ENCODE peak calls at places on chromosomes 12 and 14, in four cellular contexts. D is heart right ventricle, U is WTC11, F is psoas muscle. S is an unnamed sample.

GRCh38 chr14:71478542-71478941 is 453.7 kb upstream of the RGS6 start:
- DNase-seq in F (no peak), D (no peak), U (no peak), S (peak)

GRCh38 chr12:42960087-42960527 is 370.6 kb upstream of the PRICKLE1 start:
- DNase-seq in U (no peak), F (no peak), D (no peak), S (no peak)

GRCh38 chr14:35164849-35165248 is 42.5 kb downstream of the PRORP start:
- DNase-seq in F (no peak), U (no peak), D (no peak), S (no peak)

GRCh38 chr12:15996254-15996653 is 85.1 kb downstream of the DERA start:
- DNase-seq in F (no peak), U (no peak), D (no peak), S (peak)

GRCh38 chr12:13539051-13539450 is 342.5 kb downstream of the EMP1 start:
- DNase-seq in U (no peak), F (no peak), D (no peak), S (no peak)

GRCh38 chr14:100861188-100861936 is 35.4 kb downstream of the MEG3 start:
- DNase-seq in F (peak), D (no peak), U (no peak), S (no peak)

GRCh38 chr12:80053048-80053790 is 46.1 kb upstream of the OTOGL start:
- DNase-seq in F (peak), U (no peak), D (peak), S (peak)

GRCh38 chr12:100163416-100164152 is 20.9 kb upstream of the BLTP3B start:
- DNase-seq in F (peak), D (peak), U (peak), S (peak)

GRCh38 chr12:16148938-16149337 is 128.5 kb downstream of the SLC15A5 start:
- DNase-seq in U (no peak), D (no peak), F (no peak), S (no peak)

DNA sequence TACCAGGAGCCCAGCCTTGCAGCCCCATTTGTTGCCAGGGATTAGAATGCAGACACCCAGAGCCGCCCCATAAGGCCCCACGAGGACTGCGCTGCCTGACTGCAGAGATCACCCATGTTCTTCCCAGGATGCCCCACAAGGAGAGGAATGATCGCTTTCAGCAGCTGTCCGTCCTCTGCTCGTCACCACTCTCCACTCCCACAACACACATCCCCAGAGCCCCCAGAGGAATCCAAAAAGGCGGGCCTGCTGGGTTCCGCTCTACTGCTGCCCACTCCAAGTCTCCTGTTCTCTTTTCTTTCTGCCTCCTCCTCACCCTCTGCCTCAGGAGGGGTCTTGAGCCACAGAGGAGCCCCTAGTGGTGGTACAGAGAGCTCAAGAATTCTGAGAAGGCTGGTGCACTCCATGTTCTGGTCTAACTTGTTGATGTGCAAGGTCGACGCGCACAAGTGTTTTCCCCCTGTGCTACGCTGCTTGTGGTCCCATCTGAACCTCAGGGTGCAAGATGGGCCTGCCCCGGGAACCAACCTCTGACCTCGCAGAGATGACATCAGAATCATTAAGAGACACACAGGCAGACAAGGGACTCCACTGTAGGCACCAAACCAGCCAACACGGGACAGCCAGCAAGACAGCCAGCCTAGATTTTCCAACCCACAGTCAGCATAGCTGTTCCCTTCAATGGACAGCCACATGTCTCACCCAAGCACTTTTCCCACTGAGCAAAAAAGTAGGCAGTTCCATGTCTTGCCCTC is 30.0 kb downstream of the PXN start:
- DNase-seq in F (no peak), U (peak), D (no peak), S (peak)
- TF ChIP-seq CTCF in F (no peak), U (no peak), D (peak), S (peak)

DNA sequence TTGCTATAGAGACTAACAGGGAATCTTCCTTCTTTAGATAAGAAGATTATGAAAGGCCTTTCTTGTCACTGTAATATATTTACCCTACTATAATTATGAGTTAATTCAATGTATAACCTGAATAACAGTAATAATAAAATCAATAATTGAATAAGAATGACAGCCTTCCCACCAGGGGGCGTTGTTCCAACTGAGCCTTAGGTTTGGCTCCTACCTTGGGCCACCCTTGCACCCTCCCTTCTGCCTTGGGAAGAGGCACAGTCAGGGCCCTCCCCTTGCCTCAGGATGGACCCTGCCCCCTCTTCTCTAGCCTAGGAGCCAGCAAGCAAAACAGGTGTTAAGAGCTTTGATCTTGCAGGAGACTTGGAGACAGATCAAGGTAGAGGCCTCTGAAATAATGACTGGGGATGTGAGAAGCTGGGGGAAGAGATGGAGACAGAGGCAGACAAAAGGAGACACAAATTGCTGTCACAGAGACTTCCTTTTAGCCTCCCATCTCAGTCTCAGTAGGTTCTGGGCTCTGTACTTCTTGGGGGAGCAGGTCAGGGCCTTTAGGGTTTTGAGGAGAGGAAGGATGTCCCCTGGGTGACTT is 40.1 kb upstream of the CISTR start:
- DNase-seq in D (no peak), F (peak), U (peak), S (no peak)
- TF ChIP-seq CTCF in D (peak), F (peak), U (peak), S (peak)

DNA sequence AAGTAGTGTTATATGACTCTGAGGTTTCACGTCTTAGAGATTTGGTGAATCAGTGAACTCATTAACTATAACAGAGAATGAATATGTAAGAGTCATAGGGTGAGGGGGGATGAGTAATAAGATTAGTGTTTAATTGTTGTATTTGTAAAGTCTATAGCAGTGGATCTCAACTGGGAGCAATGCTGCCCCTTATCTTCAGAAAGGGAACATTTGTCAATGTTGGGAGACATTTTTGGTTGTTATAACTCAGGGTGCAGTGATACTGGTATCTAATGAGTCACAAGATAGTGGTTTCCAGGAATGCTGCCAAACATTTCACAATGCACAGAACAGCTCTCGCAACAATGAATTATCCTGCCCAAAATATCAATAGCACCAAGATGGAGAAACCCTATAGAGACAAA is 1193.7 kb downstream of the GALC start:
- DNase-seq in F (no peak), U (no peak), D (no peak), S (peak)
- TF ChIP-seq CTCF in F (no peak), U (no peak), D (no peak), S (no peak)

GRCh38 chr12:127773520-127773919 is 493.4 kb upstream of the TMEM132C start:
- DNase-seq in D (no peak), F (no peak), U (peak), S (no peak)
- TF ChIP-seq CTCF in D (no peak), F (no peak), U (no peak), S (no peak)

S was measured in cardiac fibroblast.